ENCODE peak calls at places on chromosome 20, in four cellular contexts. B is NCI-H1417, D is kidney glomerular epithelial cell, N is T1000. F is an unnamed sample.

GRCh38 chr20:43914697-43915208 is at the start of gene TOX2:
- DNase-seq in D (no peak), B (peak), N (peak), F (peak)

GRCh38 chr20:63858393-63859165 is 2.7 kb upstream of the ABHD16B start:
- DNase-seq in B (no peak), N (no peak), D (no peak), F (peak)

GRCh38 chr20:50628326-50628725 is 63.0 kb downstream of the RIPOR3 start:
- DNase-seq in D (no peak), N (no peak), B (peak), F (no peak)

GRCh38 chr20:38184098-38184497 is 19.0 kb upstream of the TGM2 start:
- DNase-seq in B (no peak), D (peak), N (no peak), F (no peak)

GRCh38 chr20:6299451-6299850 is 176.6 kb upstream of the FERMT1 start:
- DNase-seq in N (no peak), D (no peak), B (no peak), F (no peak)

GRCh38 chr20:1941226-1941625 is 46.0 kb downstream of the SIRPA start:
- DNase-seq in B (no peak), N (no peak), D (peak), F (no peak)

GRCh38 chr20:48763183-48764030 is 64.4 kb downstream of the PREX1 start:
- DNase-seq in D (no peak), N (no peak), B (no peak), F (peak)

GRCh38 chr20:62633571-62634329 is 8.6 kb upstream of the SLCO4A1 start:
- DNase-seq in B (no peak), N (no peak), D (no peak), F (no peak)

GRCh38 chr20:19976595-19977372 is 40.4 kb upstream of the NAA20 start:
- DNase-seq in N (peak), D (peak), B (no peak), F (no peak)

GRCh38 chr20:48718914-48719578 is 108.8 kb downstream of the PREX1 start:
- DNase-seq in D (no peak), N (no peak), B (no peak), F (no peak)

F was measured in endothelial cell.